ENCODE peak calls at places on chromosome 20, in seven cellular contexts. D is fibroblast of the aortic adventitia, B is dorsolateral prefrontal cortex, Y is breast epithelium, N is AG10803, A is prostate gland, Z is RWPE2. V is an unnamed sample.

GRCh38 chr20:21684671-21685070 is 20.8 kb upstream of the PAX1 start:
- DNase-seq in D (no peak), B (no peak), Y (no peak), N (no peak), A (no peak), Z (no peak), V (no peak)

GRCh38 chr20:23257848-23258746 is 92.5 kb upstream of the NXT1 start:
- DNase-seq in D (peak; percentile 95), B (no peak), Y (no peak), N (peak; percentile 84), A (no peak), Z (no peak), V (peak; percentile 93)

GRCh38 chr20:33332905-33333456 is 50.0 kb downstream of the BPIFB1 start:
- DNase-seq in D (no peak), B (no peak), Y (no peak), N (no peak), A (no peak), Z (no peak), V (no peak)

GRCh38 chr20:63025534-63026331 is 19.0 kb upstream of the BHLHE23 start:
- DNase-seq in D (peak; percentile 25), B (peak; percentile 21), Y (peak; percentile 23), N (peak; percentile 52), A (no peak), Z (peak; percentile 86), V (peak; percentile 59)

GRCh38 chr20:53718622-53719021 is 125.0 kb upstream of the ZNF217 start:
- DNase-seq in D (no peak), B (no peak), Y (no peak), N (no peak), A (no peak), Z (no peak), V (no peak)

GRCh38 chr20:34141293-34141692 is 29.2 kb upstream of the EIF2S2 start:
- DNase-seq in D (no peak), B (no peak), Y (no peak), N (no peak), A (no peak), Z (no peak), V (no peak)

GRCh38 chr20:674936-675452 is 608 bp downstream of the SCRT2 start:
- DNase-seq in D (no peak), B (no peak), Y (no peak), N (no peak), A (no peak), Z (no peak), V (no peak)

GRCh38 chr20:39268566-39268965 is 306.4 kb downstream of the DHX35 start:
- DNase-seq in D (no peak), B (no peak), Y (no peak), N (no peak), A (no peak), Z (no peak), V (no peak)

GRCh38 chr20:44981736-44982406 is 15.6 kb downstream of the STK4 start:
- DNase-seq in D (no peak), B (no peak), Y (no peak), N (no peak), A (no peak), Z (no peak), V (no peak)

GRCh38 chr20:17365831-17366230 is 139.0 kb downstream of the PCSK2 start:
- DNase-seq in D (no peak), B (no peak), Y (no peak), N (no peak), A (no peak), Z (no peak), V (no peak)

GRCh38 chr20:25699914-25700313 is 3.3 kb upstream of the ZNF337 start:
- DNase-seq in D (peak; percentile 15), B (no peak), Y (no peak), N (no peak), A (no peak), Z (no peak), V (peak; percentile 27)

GRCh38 chr20:19460386-19460785 is 247.9 kb downstream of the SLC24A3 start:
- DNase-seq in D (peak; percentile 4), B (no peak), Y (no peak), N (peak; percentile 46), A (no peak), Z (no peak), V (peak; percentile 42)

GRCh38 chr20:19466204-19466928 is 253.9 kb downstream of the SLC24A3 start:
- DNase-seq in D (no peak), B (no peak), Y (no peak), N (no peak), A (no peak), Z (no peak), V (no peak)

GRCh38 chr20:19463597-19463996 is 251.2 kb downstream of the SLC24A3 start:
- DNase-seq in D (no peak), B (no peak), Y (no peak), N (no peak), A (no peak), Z (no peak), V (no peak)

GRCh38 chr20:19457551-19457950 is 245.1 kb downstream of the SLC24A3 start:
- DNase-seq in D (no peak), B (no peak), Y (no peak), N (peak; percentile 13), A (no peak), Z (no peak), V (no peak)

GRCh38 chr20:19462491-19462890 is 250.0 kb downstream of the SLC24A3 start:
- DNase-seq in D (no peak), B (no peak), Y (no peak), N (no peak), A (no peak), Z (no peak), V (no peak)
- TF ChIP-seq CTCF in D (no peak), B (no peak), Y (no peak), N (no peak), A (no peak), Z (no peak), V (no peak)

DNA sequence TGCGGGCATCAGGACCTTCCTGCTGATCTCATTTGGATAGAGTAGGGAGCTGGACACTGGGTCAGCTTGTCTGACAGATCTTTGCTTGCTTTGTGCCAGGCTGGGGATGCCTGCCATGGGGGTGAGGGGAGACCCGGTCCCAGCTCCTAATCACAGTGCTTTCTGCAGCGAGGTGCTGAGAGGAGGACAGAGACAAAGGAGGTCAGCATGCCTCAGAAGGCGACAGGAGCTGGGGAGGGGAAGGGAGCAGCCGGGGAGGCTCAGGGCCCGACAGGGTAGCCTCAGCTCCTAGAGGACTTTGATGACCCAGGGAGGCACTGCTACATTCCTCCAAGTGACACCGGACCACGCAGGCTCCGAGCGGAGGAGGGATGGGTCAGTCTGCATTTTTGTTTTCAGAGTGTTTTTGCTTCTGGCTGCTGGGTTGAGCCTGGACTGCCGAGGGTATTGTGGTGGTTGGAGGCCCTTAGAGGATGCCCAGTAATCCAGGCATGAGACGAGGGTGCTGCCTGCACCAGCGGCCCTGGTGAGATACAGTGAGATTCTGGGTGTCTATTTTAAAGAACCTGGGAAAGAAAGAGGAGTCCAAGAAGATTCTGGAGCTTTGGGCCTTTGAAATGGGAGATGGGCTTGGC is 7.8 kb downstream of the RBM38 start:
- DNase-seq in D (no peak), B (no peak), Y (no peak), N (no peak), A (no peak), Z (no peak), V (no peak)
- H3K4me3 ChIP-seq in D (no peak overlapping the region), B (no peak overlapping the region), Y (no peak overlapping the region), N (no peak overlapping the region), A (no peak overlapping the region), Z (no peak overlapping the region), V (no peak overlapping the region)

DNA sequence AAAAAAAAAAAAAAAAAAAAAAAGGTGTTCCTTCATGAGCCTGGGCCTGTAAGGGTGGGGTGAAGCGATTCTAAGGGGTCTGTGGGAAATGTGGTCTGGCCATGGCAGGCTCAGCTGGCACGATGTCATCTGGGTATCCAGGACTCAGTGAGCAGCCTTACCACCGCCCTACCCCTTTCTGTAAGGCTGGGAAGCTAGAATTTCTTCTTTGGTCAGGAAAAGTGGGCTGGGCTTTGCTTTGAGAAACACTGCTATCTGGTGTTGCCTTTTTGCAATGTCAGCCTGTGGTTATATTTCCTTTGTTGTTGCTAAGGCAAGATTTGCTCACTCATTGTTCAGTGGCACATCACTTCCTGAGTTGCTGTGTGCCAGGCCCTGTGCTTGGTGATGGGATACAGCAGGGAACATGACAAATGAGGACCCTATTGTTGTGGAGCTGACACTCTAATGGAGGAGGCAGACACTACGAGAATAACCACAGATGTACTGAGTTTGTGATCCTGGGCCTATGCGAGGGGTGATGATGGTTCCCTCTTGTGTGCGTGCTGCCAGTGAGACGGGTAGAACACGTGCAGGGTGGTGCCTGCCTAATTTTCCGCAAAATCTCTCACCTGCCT is 45.9 kb upstream of the ZNFX1 start:
- DNase-seq in D (peak; percentile 86), B (no peak), Y (no peak), N (peak; percentile 86), A (peak; percentile 40), Z (no peak), V (peak; percentile 85)
- TF ChIP-seq CTCF in D (peak; percentile 64), B (no peak), Y (no peak), N (peak; percentile 71), A (peak; percentile 72), Z (peak; percentile 89), V (peak; percentile 70)

DNA sequence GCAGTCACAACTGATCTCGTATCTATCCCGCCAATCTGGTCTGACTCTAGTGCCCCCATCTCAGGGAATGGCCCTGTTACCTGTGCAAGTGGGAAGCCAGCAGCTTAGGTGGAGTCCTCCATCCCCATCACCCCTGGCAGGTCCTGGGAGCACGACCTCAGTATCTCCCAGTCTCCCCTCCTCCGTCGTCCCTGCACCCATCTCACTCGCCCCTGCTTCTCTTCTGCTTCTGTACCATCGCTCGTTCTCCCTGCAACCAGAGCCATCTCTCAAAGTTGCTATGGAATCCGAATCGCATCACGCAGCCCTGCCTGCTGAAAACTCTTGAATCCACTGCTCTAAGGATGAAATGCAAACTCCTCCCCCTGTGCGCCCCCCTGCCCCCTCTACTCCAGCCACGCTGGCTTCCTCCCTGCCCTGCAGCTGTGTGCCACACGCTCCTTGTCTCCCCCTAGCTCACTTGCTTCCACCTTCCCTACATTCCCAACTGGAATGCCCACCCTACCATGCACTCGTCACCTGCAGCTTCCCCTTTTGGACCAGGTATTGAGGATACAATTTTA is 64.0 kb upstream of the PTGIS start:
- DNase-seq in D (no peak), B (no peak), Y (no peak), N (no peak), A (no peak), Z (no peak), V (no peak)
- H3K4me3 ChIP-seq in D (no peak overlapping the region), B (no peak overlapping the region), Y (no peak overlapping the region), N (no peak overlapping the region), A (no peak overlapping the region), Z (no peak overlapping the region), V (no peak overlapping the region)

GRCh38 chr20:38173237-38174156 is 8.4 kb upstream of the TGM2 start:
- DNase-seq in D (peak; percentile 93), B (peak; percentile 41), Y (no peak), N (peak; percentile 88), A (no peak), Z (peak; percentile 99), V (peak; percentile 89)
- TF ChIP-seq CTCF in D (peak; percentile 19), B (no peak), Y (no peak), N (peak; percentile 12), A (no peak), Z (peak; percentile 97), V (peak; percentile 9)

GRCh38 chr20:57480444-57481152 is 44.3 kb downstream of the CTCFL start:
- DNase-seq in D (no peak), B (no peak), Y (no peak), N (no peak), A (no peak), Z (peak; percentile 72), V (no peak)
- H3K4me3 ChIP-seq in D (no peak overlapping the region), B (no peak overlapping the region), Y (no peak overlapping the region), N (no peak overlapping the region), A (no peak overlapping the region), Z (no peak overlapping the region), V (no peak overlapping the region)

GRCh38 chr20:3470627-3471396 is at the start of gene ATRN:
- DNase-seq in D (peak; percentile 87), B (peak; percentile 87), Y (peak; percentile 73), N (peak; percentile 91), A (peak; percentile 81), Z (peak; percentile 91), V (peak; percentile 92)
- TF ChIP-seq CTCF in D (peak; percentile 3), B (peak; percentile 59), Y (no peak), N (peak; percentile 2), A (peak; percentile 3), Z (no peak), V (no peak)

GRCh38 chr20:57749131-57749690 is 39.4 kb upstream of the PMEPA1 start:
- DNase-seq in D (no peak), B (no peak), Y (no peak), N (no peak), A (no peak), Z (peak; percentile 58), V (no peak)
- H3K4me3 ChIP-seq in D (peak overlapping the region; percentile 59), B (peak overlapping the region; percentile 36), Y (peak overlapping the region; percentile 47), N (peak overlapping the region; percentile 55), A (no peak overlapping the region), Z (no peak overlapping the region), V (no peak overlapping the region)

V was measured in choroid plexus epithelial cell.